ENCODE peak calls at places on chromosomes 12 and 14, in eight cellular contexts. One of them, this sample, is unnamed.

GRCh38 chr14:47507866-47508265 is 167.5 kb downstream of the MDGA2 start:
- DNase-seq in transverse colon: no peak
- DNase-seq in fibroblast of pulmonary artery: no peak
- DNase-seq in mammary epithelial cell: no peak
- DNase-seq in body of pancreas: no peak
- DNase-seq in fibroblast of lung: no peak
- DNase-seq in CD8-positive, alpha-beta T cell: no peak
- DNase-seq in endothelial cell of umbilical vein: no peak
- DNase-seq in this sample: no peak

GRCh38 chr12:6821271-6821673 is 349 bp upstream of the GPR162 start:
- DNase-seq in transverse colon: peak
- DNase-seq in fibroblast of pulmonary artery: peak
- DNase-seq in mammary epithelial cell: no peak
- DNase-seq in body of pancreas: peak
- DNase-seq in fibroblast of lung: peak
- DNase-seq in CD8-positive, alpha-beta T cell: no peak
- DNase-seq in endothelial cell of umbilical vein: peak
- DNase-seq in this sample: peak

GRCh38 chr14:72126561-72126960 is 194.3 kb downstream of the RGS6 start:
- DNase-seq in transverse colon: no peak
- DNase-seq in fibroblast of pulmonary artery: no peak
- DNase-seq in mammary epithelial cell: no peak
- DNase-seq in body of pancreas: peak
- DNase-seq in fibroblast of lung: no peak
- DNase-seq in CD8-positive, alpha-beta T cell: no peak
- DNase-seq in endothelial cell of umbilical vein: no peak
- DNase-seq in this sample: no peak

GRCh38 chr12:1464925-1465324 is 129.5 kb downstream of the FBXL14 start:
- DNase-seq in transverse colon: no peak
- DNase-seq in fibroblast of pulmonary artery: no peak
- DNase-seq in mammary epithelial cell: no peak
- DNase-seq in body of pancreas: no peak
- DNase-seq in fibroblast of lung: no peak
- DNase-seq in CD8-positive, alpha-beta T cell: no peak
- DNase-seq in endothelial cell of umbilical vein: no peak
- DNase-seq in this sample: no peak

GRCh38 chr14:65949711-65950516 is 536.3 kb upstream of the CCDC196 start:
- DNase-seq in transverse colon: peak
- DNase-seq in fibroblast of pulmonary artery: peak
- DNase-seq in mammary epithelial cell: peak
- DNase-seq in body of pancreas: peak
- DNase-seq in fibroblast of lung: peak
- DNase-seq in CD8-positive, alpha-beta T cell: no peak
- DNase-seq in endothelial cell of umbilical vein: no peak
- DNase-seq in this sample: peak

GRCh38 chr12:132071837-132072384 is 72.2 kb downstream of the DDX51 start:
- DNase-seq in transverse colon: no peak
- DNase-seq in fibroblast of pulmonary artery: no peak
- DNase-seq in mammary epithelial cell: peak
- DNase-seq in body of pancreas: no peak
- DNase-seq in fibroblast of lung: no peak
- DNase-seq in CD8-positive, alpha-beta T cell: no peak
- DNase-seq in endothelial cell of umbilical vein: no peak
- DNase-seq in this sample: no peak

GRCh38 chr12:49783917-49784676 is 42.7 kb downstream of the TMBIM6 start:
- DNase-seq in transverse colon: no peak
- DNase-seq in fibroblast of pulmonary artery: peak
- DNase-seq in mammary epithelial cell: no peak
- DNase-seq in body of pancreas: no peak
- DNase-seq in fibroblast of lung: peak
- DNase-seq in CD8-positive, alpha-beta T cell: no peak
- DNase-seq in endothelial cell of umbilical vein: peak
- DNase-seq in this sample: peak

GRCh38 chr12:79451988-79452387 is 238.8 kb downstream of the PAWR start:
- DNase-seq in transverse colon: peak
- DNase-seq in fibroblast of pulmonary artery: peak
- DNase-seq in mammary epithelial cell: peak
- DNase-seq in body of pancreas: peak
- DNase-seq in fibroblast of lung: peak
- DNase-seq in CD8-positive, alpha-beta T cell: no peak
- DNase-seq in endothelial cell of umbilical vein: peak
- DNase-seq in this sample: peak

GRCh38 chr12:97026901-97027300 is 119.8 kb downstream of the NEDD1 start:
- DNase-seq in transverse colon: no peak
- DNase-seq in fibroblast of pulmonary artery: no peak
- DNase-seq in mammary epithelial cell: no peak
- DNase-seq in body of pancreas: no peak
- DNase-seq in fibroblast of lung: no peak
- DNase-seq in CD8-positive, alpha-beta T cell: no peak
- DNase-seq in endothelial cell of umbilical vein: no peak
- DNase-seq in this sample: no peak

GRCh38 chr14:102993523-102993922 is 63.8 kb downstream of the CDC42BPB start:
- DNase-seq in transverse colon: peak
- DNase-seq in fibroblast of pulmonary artery: peak
- DNase-seq in mammary epithelial cell: peak
- DNase-seq in body of pancreas: no peak
- DNase-seq in fibroblast of lung: peak
- DNase-seq in CD8-positive, alpha-beta T cell: no peak
- DNase-seq in endothelial cell of umbilical vein: peak
- DNase-seq in this sample: peak

GRCh38 chr14:79825046-79825521 is 386.2 kb downstream of the DIO2 start:
- DNase-seq in transverse colon: no peak
- DNase-seq in fibroblast of pulmonary artery: peak
- DNase-seq in mammary epithelial cell: no peak
- DNase-seq in body of pancreas: peak
- DNase-seq in fibroblast of lung: peak
- DNase-seq in CD8-positive, alpha-beta T cell: no peak
- DNase-seq in endothelial cell of umbilical vein: no peak
- DNase-seq in this sample: peak

GRCh38 chr14:74667758-74668157 is 45.1 kb downstream of the AREL1 start:
- DNase-seq in transverse colon: no peak
- DNase-seq in fibroblast of pulmonary artery: peak
- DNase-seq in mammary epithelial cell: no peak
- DNase-seq in body of pancreas: no peak
- DNase-seq in fibroblast of lung: peak
- DNase-seq in CD8-positive, alpha-beta T cell: no peak
- DNase-seq in endothelial cell of umbilical vein: peak
- DNase-seq in this sample: peak

GRCh38 chr14:74669846-74670245 is 43.0 kb downstream of the AREL1 start:
- DNase-seq in transverse colon: no peak
- DNase-seq in fibroblast of pulmonary artery: no peak
- DNase-seq in mammary epithelial cell: no peak
- DNase-seq in body of pancreas: no peak
- DNase-seq in fibroblast of lung: no peak
- DNase-seq in CD8-positive, alpha-beta T cell: no peak
- DNase-seq in endothelial cell of umbilical vein: no peak
- DNase-seq in this sample: no peak

GRCh38 chr14:74673768-74674167 is 39.1 kb downstream of the AREL1 start:
- DNase-seq in transverse colon: no peak
- DNase-seq in fibroblast of pulmonary artery: no peak
- DNase-seq in mammary epithelial cell: no peak
- DNase-seq in body of pancreas: no peak
- DNase-seq in fibroblast of lung: no peak
- DNase-seq in CD8-positive, alpha-beta T cell: no peak
- DNase-seq in endothelial cell of umbilical vein: no peak
- DNase-seq in this sample: no peak

GRCh38 chr14:74671789-74672188 is 41.1 kb downstream of the AREL1 start:
- DNase-seq in transverse colon: no peak
- DNase-seq in fibroblast of pulmonary artery: peak
- DNase-seq in mammary epithelial cell: peak
- DNase-seq in body of pancreas: no peak
- DNase-seq in fibroblast of lung: peak
- DNase-seq in CD8-positive, alpha-beta T cell: no peak
- DNase-seq in endothelial cell of umbilical vein: peak
- DNase-seq in this sample: peak

GRCh38 chr14:74670726-74671125 is 42.2 kb downstream of the AREL1 start:
- DNase-seq in transverse colon: no peak
- DNase-seq in fibroblast of pulmonary artery: peak
- DNase-seq in mammary epithelial cell: no peak
- DNase-seq in body of pancreas: no peak
- DNase-seq in fibroblast of lung: peak
- DNase-seq in CD8-positive, alpha-beta T cell: no peak
- DNase-seq in endothelial cell of umbilical vein: peak
- DNase-seq in this sample: peak
- TF ChIP-seq CTCF in transverse colon: no peak
- TF ChIP-seq CTCF in fibroblast of pulmonary artery: no peak
- TF ChIP-seq CTCF in mammary epithelial cell: no peak
- TF ChIP-seq CTCF in body of pancreas: no peak
- TF ChIP-seq CTCF in fibroblast of lung: no peak
- TF ChIP-seq CTCF in CD8-positive, alpha-beta T cell: no peak
- TF ChIP-seq CTCF in endothelial cell of umbilical vein: no peak
- TF ChIP-seq CTCF in this sample: no peak

GRCh38 chr14:21523203-21523602 is 2.9 kb downstream of the SALL2 start:
- DNase-seq in transverse colon: no peak
- DNase-seq in fibroblast of pulmonary artery: no peak
- DNase-seq in mammary epithelial cell: no peak
- DNase-seq in body of pancreas: no peak
- DNase-seq in fibroblast of lung: no peak
- DNase-seq in CD8-positive, alpha-beta T cell: no peak
- DNase-seq in endothelial cell of umbilical vein: no peak
- DNase-seq in this sample: no peak

GRCh38 chr14:21514341-21514740 is 3.2 kb upstream of the METTL3 start:
- DNase-seq in transverse colon: no peak
- DNase-seq in fibroblast of pulmonary artery: no peak
- DNase-seq in mammary epithelial cell: no peak
- DNase-seq in body of pancreas: no peak
- DNase-seq in fibroblast of lung: no peak
- DNase-seq in CD8-positive, alpha-beta T cell: no peak
- DNase-seq in endothelial cell of umbilical vein: no peak
- DNase-seq in this sample: no peak

GRCh38 chr14:21521526-21521925 is 4.6 kb downstream of the SALL2 start:
- DNase-seq in transverse colon: no peak
- DNase-seq in fibroblast of pulmonary artery: peak
- DNase-seq in mammary epithelial cell: no peak
- DNase-seq in body of pancreas: no peak
- DNase-seq in fibroblast of lung: peak
- DNase-seq in CD8-positive, alpha-beta T cell: no peak
- DNase-seq in endothelial cell of umbilical vein: no peak
- DNase-seq in this sample: peak

GRCh38 chr14:21520718-21521117 is 5.4 kb downstream of the SALL2 start:
- DNase-seq in transverse colon: no peak
- DNase-seq in fibroblast of pulmonary artery: no peak
- DNase-seq in mammary epithelial cell: no peak
- DNase-seq in body of pancreas: no peak
- DNase-seq in fibroblast of lung: no peak
- DNase-seq in CD8-positive, alpha-beta T cell: no peak
- DNase-seq in endothelial cell of umbilical vein: no peak
- DNase-seq in this sample: no peak

GRCh38 chr14:21518725-21519124 is 7.4 kb downstream of the SALL2 start:
- DNase-seq in transverse colon: no peak
- DNase-seq in fibroblast of pulmonary artery: no peak
- DNase-seq in mammary epithelial cell: no peak
- DNase-seq in body of pancreas: no peak
- DNase-seq in fibroblast of lung: no peak
- DNase-seq in CD8-positive, alpha-beta T cell: no peak
- DNase-seq in endothelial cell of umbilical vein: no peak
- DNase-seq in this sample: no peak
- H3K4me3 ChIP-seq in transverse colon: no peak
- H3K4me3 ChIP-seq in fibroblast of pulmonary artery: no peak
- H3K4me3 ChIP-seq in mammary epithelial cell: no peak
- H3K4me3 ChIP-seq in body of pancreas: no peak
- H3K4me3 ChIP-seq in fibroblast of lung: no peak
- H3K4me3 ChIP-seq in CD8-positive, alpha-beta T cell: no peak
- H3K4me3 ChIP-seq in endothelial cell of umbilical vein: no peak
- H3K4me3 ChIP-seq in this sample: no peak

GRCh38 chr14:86799244-86799647 is 1193.7 kb downstream of the GALC start:
- DNase-seq in transverse colon: no peak
- DNase-seq in fibroblast of pulmonary artery: peak
- DNase-seq in mammary epithelial cell: peak
- DNase-seq in body of pancreas: no peak
- DNase-seq in fibroblast of lung: peak
- DNase-seq in CD8-positive, alpha-beta T cell: no peak
- DNase-seq in endothelial cell of umbilical vein: no peak
- DNase-seq in this sample: peak
- TF ChIP-seq CTCF in transverse colon: no peak
- TF ChIP-seq CTCF in fibroblast of pulmonary artery: peak
- TF ChIP-seq CTCF in mammary epithelial cell: peak
- TF ChIP-seq CTCF in body of pancreas: no peak
- TF ChIP-seq CTCF in fibroblast of lung: no peak
- TF ChIP-seq CTCF in CD8-positive, alpha-beta T cell: peak
- TF ChIP-seq CTCF in endothelial cell of umbilical vein: no peak
- TF ChIP-seq CTCF in this sample: peak

DNA sequence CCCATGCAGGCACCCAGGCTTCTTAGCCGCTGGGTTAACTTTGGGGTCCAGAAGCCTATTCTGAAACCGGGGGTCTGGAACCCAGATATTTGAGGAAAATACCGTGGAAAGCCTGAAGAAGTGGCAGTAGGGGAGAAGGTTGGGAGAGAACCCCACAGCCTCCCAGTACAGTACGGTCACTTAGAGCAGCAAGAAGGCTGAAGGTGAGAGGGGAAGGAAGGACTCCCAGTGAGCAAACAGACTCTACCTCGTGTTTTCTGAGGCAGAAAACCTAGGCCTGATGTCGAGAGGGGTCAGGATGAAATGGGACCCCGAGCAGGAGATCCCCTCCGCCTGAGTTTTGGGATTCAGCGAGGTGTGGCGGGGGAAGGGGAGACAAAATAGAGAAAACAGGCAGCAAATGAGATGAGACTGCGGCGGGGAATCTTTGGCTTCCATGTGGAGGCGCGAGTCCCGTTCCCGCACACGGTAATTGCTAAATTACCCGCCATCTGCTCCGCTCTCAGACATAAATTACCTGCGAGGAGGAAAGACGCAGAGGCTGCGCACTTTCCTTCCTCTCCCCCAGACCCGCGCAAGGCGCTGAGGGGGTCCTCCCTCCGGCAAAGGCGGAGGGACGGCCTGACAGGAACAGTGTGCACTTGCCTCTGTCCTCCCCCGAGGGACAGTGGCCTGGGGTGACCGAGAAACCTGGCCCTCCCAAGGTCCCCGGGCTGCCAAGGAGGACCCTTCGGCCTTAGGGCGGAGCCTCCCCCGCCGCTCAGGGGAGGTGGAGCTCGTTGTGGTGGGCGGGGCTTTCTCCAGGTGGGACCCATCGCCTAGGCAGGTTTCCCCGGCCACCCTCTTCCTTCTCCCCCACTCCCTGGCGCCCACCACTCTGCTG is 10.9 kb upstream of the CALCOCO1 start:
- DNase-seq in transverse colon: peak
- DNase-seq in fibroblast of pulmonary artery: no peak
- DNase-seq in mammary epithelial cell: no peak
- DNase-seq in body of pancreas: peak
- DNase-seq in fibroblast of lung: no peak
- DNase-seq in CD8-positive, alpha-beta T cell: peak
- DNase-seq in endothelial cell of umbilical vein: no peak
- DNase-seq in this sample: no peak
- H3K4me3 ChIP-seq in transverse colon: peak
- H3K4me3 ChIP-seq in fibroblast of pulmonary artery: no peak
- H3K4me3 ChIP-seq in mammary epithelial cell: no peak
- H3K4me3 ChIP-seq in body of pancreas: no peak
- H3K4me3 ChIP-seq in fibroblast of lung: no peak
- H3K4me3 ChIP-seq in CD8-positive, alpha-beta T cell: peak
- H3K4me3 ChIP-seq in endothelial cell of umbilical vein: no peak
- H3K4me3 ChIP-seq in this sample: no peak

This sample was measured in fibroblast of mammary gland.